ENCODE peak calls at places on chromosomes 16 and 17, in five cellular contexts. R is foreskin melanocyte; J is endothelial cell; U is pons; V is stimulated activated CD4-positive, alpha-beta T cell treated with anti-CD3 and anti-CD28 coated beads, Interleukin-15, amount 100 ng/mL, for 24 hours. F is an unnamed sample.

GRCh38 chr17:19714542-19715411 is 1.6 kb downstream of the SLC47A2 start:
- DNase-seq in U (no peak), J (no peak), R (no peak), V (no peak), F (peak; percentile 10)

GRCh38 chr16:62445909-62446308 is 409.7 kb upstream of the CDH8 start:
- DNase-seq in J (no peak), R (no peak), U (no peak), V (no peak), F (no peak)

GRCh38 chr16:14337303-14338191 is 266.4 kb downstream of the MRTFB start:
- DNase-seq in R (no peak), V (no peak), J (no peak), U (no peak), F (peak; percentile 27)

GRCh38 chr16:84643677-84644076 is 4.6 kb upstream of the KLHL36 start:
- DNase-seq in V (no peak), R (no peak), J (no peak), U (no peak), F (no peak)

GRCh38 chr16:70740919-70741778 is 55.3 kb upstream of the MTSS2 start:
- DNase-seq in J (no peak), R (peak; percentile 92), U (no peak), V (peak; percentile 15), F (no peak)

GRCh38 chr16:27407158-27407557 is 5.2 kb downstream of the IL21R start:
- DNase-seq in U (no peak), V (no peak), J (no peak), R (no peak), F (no peak)

GRCh38 chr17:6700948-6701307 is 12.2 kb downstream of the SLC13A5 start:
- DNase-seq in R (no peak), J (no peak), U (no peak), V (no peak), F (no peak)

GRCh38 chr16:65779196-65779595 is 587.3 kb upstream of the CDH5 start:
- DNase-seq in J (no peak), R (no peak), U (no peak), V (no peak), F (no peak)

GRCh38 chr16:57945740-57946138 is 25.2 kb downstream of the CNGB1 start:
- DNase-seq in R (no peak), V (no peak), J (no peak), U (no peak), F (no peak)

GRCh38 chr16:4723071-4723767 is 10.9 kb downstream of the ANKS3 start:
- DNase-seq in U (no peak), V (no peak), R (no peak), J (no peak), F (no peak)

GRCh38 chr17:45857977-45858708 is 13.5 kb downstream of the SPPL2C start:
- DNase-seq in J (peak; percentile 66), R (peak; percentile 13), U (peak; percentile 16), V (no peak), F (no peak)

GRCh38 chr17:35294756-35295155 is 51.9 kb downstream of the SLFN5 start:
- DNase-seq in V (no peak), J (no peak), R (no peak), U (no peak), F (no peak)

GRCh38 chr16:61871837-61872777 is 164.1 kb downstream of the CDH8 start:
- DNase-seq in U (no peak), R (no peak), J (no peak), V (no peak), F (no peak)

GRCh38 chr16:30491744-30492308 is 19.3 kb downstream of the ITGAL start:
- DNase-seq in V (peak; percentile 39), R (peak; percentile 86), U (no peak), J (no peak), F (peak; percentile 25)

GRCh38 chr17:57899391-57899790 is 49.5 kb upstream of the MRPS23 start:
- DNase-seq in J (no peak), V (no peak), R (peak; percentile 77), U (peak; percentile 47), F (no peak)

GRCh38 chr17:48570325-48571023 is 7.7 kb downstream of the HOXB4 start:
- DNase-seq in R (no peak), V (no peak), J (no peak), U (no peak), F (no peak)

GRCh38 chr17:38712593-38712992 is 7.5 kb downstream of the MLLT6 start:
- DNase-seq in R (no peak), V (no peak), J (no peak), U (no peak), F (no peak)

GRCh38 chr17:60077226-60077625 is 1.5 kb downstream of the HEATR6 start:
- DNase-seq in R (no peak), U (no peak), J (no peak), V (no peak), F (no peak)

GRCh38 chr17:50893183-50893993 is 27.2 kb upstream of the TOB1 start:
- DNase-seq in U (peak; percentile 94), V (no peak), R (peak; percentile 98), J (no peak), F (no peak)

GRCh38 chr17:44763170-44763569 is 4.4 kb downstream of the ADAM11 start:
- DNase-seq in V (no peak), R (no peak), J (no peak), U (no peak), F (no peak)

GRCh38 chr17:64154321-64155089 is 24.6 kb upstream of the ERN1 start:
- DNase-seq in V (no peak), R (no peak), J (no peak), U (peak; percentile 63), F (no peak)

GRCh38 chr17:18089613-18090012 is 1.9 kb downstream of the DRG2 start:
- DNase-seq in V (no peak), J (no peak), U (no peak), R (no peak), F (no peak)

GRCh38 chr17:51817955-51818354 is 340.6 kb downstream of the CA10 start:
- DNase-seq in R (no peak), V (no peak), J (no peak), U (no peak), F (no peak)

GRCh38 chr17:42472709-42473521 is 14.2 kb downstream of the ATP6V0A1 start:
- DNase-seq in V (no peak), J (no peak), R (no peak), U (no peak), F (no peak)

GRCh38 chr17:933168-934083 is 46.1 kb downstream of the NXN start:
- DNase-seq in J (no peak), R (no peak), U (peak; percentile 12), V (no peak), F (no peak)

GRCh38 chr17:68662037-68662432 is 60.9 kb upstream of the FAM20A start:
- DNase-seq in V (no peak), R (no peak), U (no peak), J (no peak), F (no peak)

GRCh38 chr17:83175551-83176271 is 96.3 kb downstream of the METRNL start:
- DNase-seq in U (no peak), R (no peak), J (no peak), V (no peak), F (no peak)

GRCh38 chr16:78240459-78241222 is 141.2 kb downstream of the WWOX start:
- DNase-seq in R (no peak), U (no peak), J (no peak), V (no peak), F (peak; percentile 51)

GRCh38 chr17:69501591-69502468 is 87.3 kb downstream of the MAP2K6 start:
- DNase-seq in U (peak; percentile 67), J (peak; percentile 39), V (no peak), R (no peak), F (no peak)

GRCh38 chr17:12348476-12348875 is 317.2 kb upstream of the MYOCD start:
- DNase-seq in V (no peak), R (no peak), U (no peak), J (no peak), F (no peak)

GRCh38 chr17:2241823-2242222 is 61.8 kb downstream of the SMG6 start:
- DNase-seq in U (no peak), J (no peak), R (no peak), V (no peak), F (no peak)

GRCh38 chr17:1196946-1197345 is 17.2 kb upstream of the ABR start:
- DNase-seq in R (no peak), U (no peak), J (no peak), V (no peak), F (no peak)

F was measured in HuH-7.5.